ENCODE peak calls at places on chromosomes 11 and 22, in four cellular contexts. F is M059J; X is occipital lobe; Q is stimulated activated CD8-positive, alpha-beta memory T cell treated with anti-CD3 and anti-CD28 coated beads, Interleukin-15, amount 100 ng/mL, for 4 hours. G is an unnamed sample.
A peak's percentile ranks its signal among the peaks of the same experiment; 100 is the strongest.

GRCh38 chr11:122082203-122082602 is 33.8 kb downstream of the BLID start:
- DNase-seq in F (no peak), X (no peak), Q (no peak), G (no peak)

GRCh38 chr22:19818264-19819208 is 36.1 kb downstream of the GNB1L start:
- DNase-seq in F (no peak), X (no peak), Q (no peak), G (no peak)

GRCh38 chr11:73760680-73761402 is at the start of gene RAB6A:
- DNase-seq in F (peak; percentile 100), X (peak; percentile 99), Q (peak; percentile 99), G (peak; percentile 100)

GRCh38 chr11:93192163-93192562 is 5.6 kb downstream of the SLC36A4 start:
- DNase-seq in F (no peak), X (no peak), Q (no peak), G (no peak)

GRCh38 chr11:34417203-34417602 is 21.5 kb upstream of the CAT start:
- DNase-seq in F (no peak), X (no peak), Q (no peak), G (no peak)

GRCh38 chr11:126088999-126089398 is 26.3 kb upstream of the CDON start:
- DNase-seq in F (no peak), X (no peak), Q (no peak), G (no peak)

GRCh38 chr11:19573666-19574065 is 139.0 kb upstream of the NAV2 start:
- DNase-seq in F (peak; percentile 43), X (no peak), Q (no peak), G (no peak)

GRCh38 chr11:37849731-37850130 is 1251.7 kb upstream of the RAG2 start:
- DNase-seq in F (no peak), X (no peak), Q (no peak), G (no peak)

GRCh38 chr11:65498042-65498726 is 661 bp upstream of the MALAT1 start:
- DNase-seq in F (peak; percentile 57), X (peak; percentile 35), Q (no peak), G (no peak)

GRCh38 chr11:29159552-29160465 is 857.0 kb downstream of the KCNA4 start:
- DNase-seq in F (peak; percentile 81), X (no peak), Q (no peak), G (no peak)

GRCh38 chr22:39363751-39364484 is 14.1 kb downstream of the SYNGR1 start:
- DNase-seq in F (no peak), X (no peak), Q (no peak), G (no peak)

GRCh38 chr11:11028017-11028692 is 170.3 kb upstream of the ZBED5 start:
- DNase-seq in F (peak; percentile 70), X (peak; percentile 12), Q (peak; percentile 26), G (no peak)

GRCh38 chr11:7688238-7688826 is 15.0 kb upstream of the CYB5R2 start:
- DNase-seq in F (peak; percentile 21), X (no peak), Q (no peak), G (no peak)

GRCh38 chr11:124867700-124868099 is 2.5 kb downstream of the ROBO3 start:
- DNase-seq in F (peak; percentile 28), X (no peak), Q (no peak), G (no peak)

GRCh38 chr11:87295237-87295636 is 257.5 kb downstream of the TMEM135 start:
- DNase-seq in F (no peak), X (no peak), Q (no peak), G (no peak)

GRCh38 chr11:117796456-117797428 is at the start of gene DSCAML1:
- DNase-seq in F (no peak), X (peak; percentile 40), Q (no peak), G (no peak)

GRCh38 chr11:3723014-3723708 is 52.0 kb upstream of the CHRNA10 start:
- DNase-seq in F (peak; percentile 79), X (no peak), Q (no peak), G (no peak)

GRCh38 chr11:73496134-73496533 is 101.8 kb downstream of the FAM168A start:
- DNase-seq in F (no peak), X (no peak), Q (no peak), G (no peak)

GRCh38 chr11:130031945-130032344 is 29.3 kb upstream of the PRDM10 start:
- DNase-seq in F (no peak), X (no peak), Q (no peak), G (no peak)

GRCh38 chr11:19846654-19847330 is 134.2 kb downstream of the NAV2 start:
- DNase-seq in F (peak; percentile 24), X (no peak), Q (no peak), G (no peak)

GRCh38 chr11:117201906-117202305 is 2.7 kb downstream of the TAGLN start:
- DNase-seq in F (no peak), X (no peak), Q (no peak), G (no peak)

GRCh38 chr22:21599053-21599893 is 30.5 kb downstream of the YDJC start:
- DNase-seq in F (no peak), X (no peak), Q (no peak), G (no peak)